ENCODE peak calls at places on chromosomes 2 and 18, in four cellular contexts. I is NB4, Z is activated T-cell treated with anti-CD3 and anti-CD28 coated beads for 1 hour, C is AG04450. K is an unnamed sample.

GRCh38 chr18:23982154-23983071 is 32.1 kb upstream of the TTC39C start:
- DNase-seq in Z (no peak), I (no peak), C (peak), K (peak)

GRCh38 chr2:218879881-218880748 is 537 bp upstream of the WNT10A start:
- DNase-seq in I (no peak), Z (peak), C (no peak), K (no peak)

GRCh38 chr18:55588001-55588875 is at the start of gene TCF4:
- DNase-seq in C (no peak), Z (no peak), I (peak), K (no peak)

GRCh38 chr2:219327719-219328118 is 4.8 kb downstream of the RESP18 start:
- DNase-seq in I (no peak), C (no peak), Z (no peak), K (no peak)

GRCh38 chr2:14358774-14359173 is 273.7 kb upstream of the LRATD1 start:
- DNase-seq in I (no peak), Z (no peak), C (no peak), K (no peak)

GRCh38 chr2:239563561-239563960 is 162.7 kb upstream of the HDAC4 start:
- DNase-seq in I (no peak), C (no peak), Z (no peak), K (no peak)

GRCh38 chr2:212484563-212485080 is 54.0 kb downstream of the ERBB4 start:
- DNase-seq in Z (no peak), I (no peak), C (no peak), K (no peak)

GRCh38 chr2:74052732-74053712 is 68.3 kb downstream of the TET3 start:
- DNase-seq in I (peak), Z (no peak), C (no peak), K (no peak)

GRCh38 chr2:102021776-102022175 is 30.0 kb downstream of the IL1R2 start:
- DNase-seq in I (no peak), C (no peak), Z (no peak), K (no peak)

GRCh38 chr2:53131416-53131815 is 636.2 kb upstream of the CHAC2 start:
- DNase-seq in C (no peak), Z (no peak), I (no peak), K (no peak)

GRCh38 chr2:10254373-10255188 is 48.1 kb upstream of the HPCAL1 start:
- DNase-seq in Z (no peak), C (no peak), I (no peak), K (no peak)

GRCh38 chr2:71935291-71935848 is 212.3 kb downstream of the CYP26B1 start:
- DNase-seq in I (peak), Z (no peak), C (no peak), K (peak)

GRCh38 chr2:29632018-29632417 is 289.4 kb downstream of the ALK start:
- DNase-seq in C (no peak), Z (no peak), I (no peak), K (no peak)

GRCh38 chr18:7590800-7591560 is 23.9 kb downstream of the PTPRM start:
- DNase-seq in I (no peak), C (no peak), Z (no peak), K (no peak)

GRCh38 chr2:170425291-170425751 is 247.4 kb downstream of the MYO3B start:
- DNase-seq in I (peak), Z (no peak), C (no peak), K (peak)

GRCh38 chr18:9615973-9616559 is 1.7 kb upstream of the PPP4R1 start:
- DNase-seq in C (no peak), I (peak), Z (no peak), K (no peak)

GRCh38 chr2:46942143-46942526 is 26.5 kb upstream of the MCFD2 start:
- DNase-seq in I (peak), C (no peak), Z (peak), K (no peak)